ENCODE peak calls at places on chromosomes 2 and 18, in ten cellular contexts. U is M059J; Y is stimulated activated CD4-positive, alpha-beta T cell treated with anti-CD3 and anti-CD28 coated beads, Interleukin-4, amount 100 ng/mL, for 24 hours; W is SHP77 treated with DMSO at 0.1 percent for 48 hours; B is kidney; M is BJ; P is nucleus accumbens; S is stimulated activated CD8-positive, alpha-beta memory T cell treated with anti-CD3 and anti-CD28 coated beads, Interleukin-4, amount 100 ng/mL, for 1 hour; J is sciatic nerve; A is effector CD4-positive, alpha-beta T cell. R is an unnamed sample.

GRCh38 chr2:235493775-235494715 is at the start of gene AGAP1:
- DNase-seq in U (peak; percentile 79), Y (no peak), W (peak; percentile 41), B (peak; percentile 95), M (no peak), P (peak; percentile 81), S (no peak), J (peak; percentile 92), A (no peak), R (peak; percentile 12)

GRCh38 chr2:168660859-168661258 is 141.6 kb upstream of the NOSTRIN start:
- DNase-seq in U (no peak), Y (no peak), W (no peak), B (no peak), M (no peak), P (no peak), S (no peak), J (no peak), A (no peak), R (no peak)

GRCh38 chr18:77127769-77128671 is 4.6 kb downstream of the MBP start:
- DNase-seq in U (peak; percentile 96), Y (peak; percentile 39), W (peak; percentile 55), B (no peak), M (peak; percentile 80), P (no peak), S (no peak), J (no peak), A (peak; percentile 52), R (peak; percentile 68)

GRCh38 chr2:151289972-151290335 is 486 bp upstream of the NMI start:
- DNase-seq in U (peak; percentile 80), Y (peak; percentile 36), W (no peak), B (no peak), M (peak; percentile 41), P (no peak), S (no peak), J (no peak), A (no peak), R (peak; percentile 6)

GRCh38 chr2:33015421-33016142 is 68.8 kb downstream of the LTBP1 start:
- DNase-seq in U (peak; percentile 71), Y (no peak), W (no peak), B (no peak), M (peak; percentile 52), P (no peak), S (no peak), J (no peak), A (no peak), R (no peak)

GRCh38 chr2:8628179-8628869 is 53.5 kb upstream of the ID2 start:
- DNase-seq in U (peak; percentile 29), Y (no peak), W (no peak), B (peak; percentile 66), M (no peak), P (no peak), S (no peak), J (peak; percentile 50), A (no peak), R (no peak)

GRCh38 chr2:239817011-239817490 is 208.1 kb downstream of the NDUFA10 start:
- DNase-seq in U (no peak), Y (no peak), W (no peak), B (peak; percentile 33), M (no peak), P (no peak), S (no peak), J (peak; percentile 23), A (no peak), R (no peak)

GRCh38 chr2:20370191-20370590 is 19.5 kb upstream of the PUM2 start:
- DNase-seq in U (no peak), Y (no peak), W (no peak), B (no peak), M (no peak), P (no peak), S (no peak), J (no peak), A (no peak), R (no peak)

GRCh38 chr2:120349125-120349921 is 3.4 kb downstream of the INHBB start:
- DNase-seq in U (no peak), Y (no peak), W (no peak), B (peak; percentile 59), M (no peak), P (no peak), S (no peak), J (no peak), A (no peak), R (no peak)

GRCh38 chr2:20044778-20045177 is 6.7 kb downstream of the LAPTM4A start:
- DNase-seq in U (no peak), Y (no peak), W (no peak), B (no peak), M (no peak), P (no peak), S (no peak), J (no peak), A (no peak), R (no peak)

GRCh38 chr2:179376881-179377280 is 112.2 kb upstream of the SESTD1 start:
- DNase-seq in U (peak; percentile 65), Y (no peak), W (no peak), B (no peak), M (peak; percentile 17), P (no peak), S (no peak), J (no peak), A (no peak), R (no peak)

GRCh38 chr2:9021563-9022211 is 18.2 kb upstream of the MBOAT2 start:
- DNase-seq in U (peak; percentile 69), Y (no peak), W (no peak), B (no peak), M (no peak), P (no peak), S (no peak), J (no peak), A (no peak), R (no peak)

GRCh38 chr18:79983253-79983652 is 5.1 kb downstream of the TXNL4A start:
- DNase-seq in U (no peak), Y (no peak), W (no peak), B (no peak), M (no peak), P (no peak), S (no peak), J (no peak), A (no peak), R (no peak)

GRCh38 chr2:84302513-84303412 is 156.3 kb downstream of the SUCLG1 start:
- DNase-seq in U (peak; percentile 44), Y (peak; percentile 36), W (peak; percentile 26), B (no peak), M (no peak), P (no peak), S (no peak), J (no peak), A (no peak), R (peak; percentile 23)

GRCh38 chr2:157107877-157108276 is 149.6 kb upstream of the GALNT5 start:
- DNase-seq in U (peak; percentile 25), Y (no peak), W (peak; percentile 80), B (no peak), M (no peak), P (no peak), S (no peak), J (no peak), A (no peak), R (no peak)

GRCh38 chr18:59909289-59910036 is 9.7 kb downstream of the PMAIP1 start:
- DNase-seq in U (peak; percentile 46), Y (no peak), W (no peak), B (no peak), M (no peak), P (no peak), S (no peak), J (no peak), A (no peak), R (no peak)

GRCh38 chr18:12679183-12679786 is 21.4 kb upstream of the SPIRE1 start:
- DNase-seq in U (no peak), Y (no peak), W (no peak), B (peak; percentile 79), M (no peak), P (no peak), S (no peak), J (peak; percentile 73), A (no peak), R (no peak)

GRCh38 chr2:163610817-163611556 is 124.8 kb downstream of the FIGN start:
- DNase-seq in U (no peak), Y (no peak), W (no peak), B (no peak), M (no peak), P (no peak), S (no peak), J (no peak), A (no peak), R (no peak)

GRCh38 chr2:97935719-97936161 is 60.0 kb downstream of the TMEM131 start:
- DNase-seq in U (peak; percentile 80), Y (no peak), W (peak; percentile 48), B (no peak), M (peak; percentile 30), P (no peak), S (no peak), J (no peak), A (no peak), R (no peak)

GRCh38 chr18:41004320-41004719 is 950.7 kb upstream of the PIK3C3 start:
- DNase-seq in U (no peak), Y (no peak), W (no peak), B (no peak), M (no peak), P (no peak), S (no peak), J (no peak), A (no peak), R (no peak)

GRCh38 chr2:145822892-145823534 is 1303.1 kb upstream of the ZEB2 start:
- DNase-seq in U (no peak), Y (no peak), W (no peak), B (no peak), M (no peak), P (no peak), S (no peak), J (no peak), A (no peak), R (no peak)

GRCh38 chr2:48912110-48912509 is 156.6 kb upstream of the LHCGR start:
- DNase-seq in U (no peak), Y (no peak), W (no peak), B (no peak), M (no peak), P (no peak), S (no peak), J (no peak), A (no peak), R (no peak)

GRCh38 chr2:239706407-239706806 is 305.6 kb upstream of the HDAC4 start:
- DNase-seq in U (no peak), Y (no peak), W (no peak), B (no peak), M (no peak), P (no peak), S (no peak), J (peak; percentile 51), A (no peak), R (no peak)

GRCh38 chr2:86284401-86284841 is 53.0 kb downstream of the REEP1 start:
- DNase-seq in U (no peak), Y (no peak), W (no peak), B (peak; percentile 77), M (no peak), P (no peak), S (no peak), J (no peak), A (no peak), R (no peak)

GRCh38 chr2:100865819-100866462 is 46.0 kb downstream of the NPAS2 start:
- DNase-seq in U (peak; percentile 62), Y (no peak), W (no peak), B (no peak), M (peak; percentile 31), P (no peak), S (no peak), J (no peak), A (no peak), R (no peak)

GRCh38 chr2:180656455-180656847 is 324.0 kb upstream of the UBE2E3 start:
- DNase-seq in U (peak; percentile 91), Y (no peak), W (no peak), B (no peak), M (no peak), P (no peak), S (no peak), J (no peak), A (no peak), R (no peak)

GRCh38 chr2:162678551-162678950 is 160.0 kb downstream of the KCNH7 start:
- DNase-seq in U (no peak), Y (no peak), W (no peak), B (no peak), M (no peak), P (no peak), S (no peak), J (no peak), A (no peak), R (no peak)

GRCh38 chr2:236585966-236586365 is 16.3 kb downstream of the ACKR3 start:
- DNase-seq in U (no peak), Y (no peak), W (no peak), B (no peak), M (no peak), P (no peak), S (no peak), J (no peak), A (no peak), R (no peak)